ENCODE peak calls at places on chromosomes 11 and 22, in nine cellular contexts. One of them, this sample, is unnamed.

GRCh38 chr22:22681221-22681739 is 36.9 kb downstream of the GGTLC2 start:
- DNase-seq in KG1: no peak
- DNase-seq in activated naive CD8-positive, alpha-beta T cell treated with anti-CD3 and anti-CD28 coated beads for 36 hours: no peak
- DNase-seq in psoas muscle: no peak
- DNase-seq in G401: no peak
- DNase-seq in ELF-1: peak
- DNase-seq in T-cell: no peak
- DNase-seq in NT2/D1: no peak
- DNase-seq in midbrain: no peak
- DNase-seq in this sample: no peak

GRCh38 chr11:68014157-68014965 is 4.2 kb downstream of the ALDH3B1 start:
- DNase-seq in KG1: no peak
- DNase-seq in activated naive CD8-positive, alpha-beta T cell treated with anti-CD3 and anti-CD28 coated beads for 36 hours: no peak
- DNase-seq in psoas muscle: peak
- DNase-seq in G401: no peak
- DNase-seq in ELF-1: no peak
- DNase-seq in T-cell: no peak
- DNase-seq in NT2/D1: no peak
- DNase-seq in midbrain: no peak
- DNase-seq in this sample: no peak

GRCh38 chr22:17247832-17248231 is 28.6 kb upstream of the ADA2 start:
- DNase-seq in KG1: no peak
- DNase-seq in activated naive CD8-positive, alpha-beta T cell treated with anti-CD3 and anti-CD28 coated beads for 36 hours: no peak
- DNase-seq in psoas muscle: no peak
- DNase-seq in G401: no peak
- DNase-seq in ELF-1: no peak
- DNase-seq in T-cell: no peak
- DNase-seq in NT2/D1: no peak
- DNase-seq in midbrain: no peak
- DNase-seq in this sample: no peak

GRCh38 chr22:37328017-37328416 is 45.7 kb downstream of the CYTH4 start:
- DNase-seq in KG1: no peak
- DNase-seq in activated naive CD8-positive, alpha-beta T cell treated with anti-CD3 and anti-CD28 coated beads for 36 hours: no peak
- DNase-seq in psoas muscle: no peak
- DNase-seq in G401: no peak
- DNase-seq in ELF-1: no peak
- DNase-seq in T-cell: no peak
- DNase-seq in NT2/D1: no peak
- DNase-seq in midbrain: no peak
- DNase-seq in this sample: no peak

GRCh38 chr11:94924074-94925031 is 49.0 kb downstream of the CWC15 start:
- DNase-seq in KG1: no peak
- DNase-seq in activated naive CD8-positive, alpha-beta T cell treated with anti-CD3 and anti-CD28 coated beads for 36 hours: no peak
- DNase-seq in psoas muscle: no peak
- DNase-seq in G401: peak
- DNase-seq in ELF-1: no peak
- DNase-seq in T-cell: peak
- DNase-seq in NT2/D1: no peak
- DNase-seq in midbrain: no peak
- DNase-seq in this sample: peak

GRCh38 chr22:44729391-44730012 is 22.9 kb upstream of the ARHGAP8 start:
- DNase-seq in KG1: no peak
- DNase-seq in activated naive CD8-positive, alpha-beta T cell treated with anti-CD3 and anti-CD28 coated beads for 36 hours: peak
- DNase-seq in psoas muscle: peak
- DNase-seq in G401: no peak
- DNase-seq in ELF-1: no peak
- DNase-seq in T-cell: no peak
- DNase-seq in NT2/D1: no peak
- DNase-seq in midbrain: peak
- DNase-seq in this sample: no peak

GRCh38 chr22:20316844-20317401 is 2.9 kb downstream of the DGCR6L start:
- DNase-seq in KG1: no peak
- DNase-seq in activated naive CD8-positive, alpha-beta T cell treated with anti-CD3 and anti-CD28 coated beads for 36 hours: no peak
- DNase-seq in psoas muscle: no peak
- DNase-seq in G401: no peak
- DNase-seq in ELF-1: peak
- DNase-seq in T-cell: no peak
- DNase-seq in NT2/D1: no peak
- DNase-seq in midbrain: no peak
- DNase-seq in this sample: no peak

GRCh38 chr11:58289266-58289665 is 21.2 kb upstream of the OR10W1 start:
- DNase-seq in KG1: no peak
- DNase-seq in activated naive CD8-positive, alpha-beta T cell treated with anti-CD3 and anti-CD28 coated beads for 36 hours: no peak
- DNase-seq in psoas muscle: no peak
- DNase-seq in G401: no peak
- DNase-seq in ELF-1: no peak
- DNase-seq in T-cell: no peak
- DNase-seq in NT2/D1: no peak
- DNase-seq in midbrain: no peak
- DNase-seq in this sample: no peak

GRCh38 chr11:66459138-66459778 is 7.4 kb upstream of the PELI3 start:
- DNase-seq in KG1: no peak
- DNase-seq in activated naive CD8-positive, alpha-beta T cell treated with anti-CD3 and anti-CD28 coated beads for 36 hours: peak
- DNase-seq in psoas muscle: no peak
- DNase-seq in G401: no peak
- DNase-seq in ELF-1: no peak
- DNase-seq in T-cell: no peak
- DNase-seq in NT2/D1: no peak
- DNase-seq in midbrain: no peak
- DNase-seq in this sample: no peak

GRCh38 chr11:38667359-38667758 is 2069.3 kb upstream of the RAG2 start:
- DNase-seq in KG1: no peak
- DNase-seq in activated naive CD8-positive, alpha-beta T cell treated with anti-CD3 and anti-CD28 coated beads for 36 hours: no peak
- DNase-seq in psoas muscle: no peak
- DNase-seq in G401: no peak
- DNase-seq in ELF-1: no peak
- DNase-seq in T-cell: no peak
- DNase-seq in NT2/D1: no peak
- DNase-seq in midbrain: no peak
- DNase-seq in this sample: no peak

GRCh38 chr22:37610480-37611148 is 2.0 kb downstream of the GGA1 start:
- DNase-seq in KG1: no peak
- DNase-seq in activated naive CD8-positive, alpha-beta T cell treated with anti-CD3 and anti-CD28 coated beads for 36 hours: no peak
- DNase-seq in psoas muscle: no peak
- DNase-seq in G401: no peak
- DNase-seq in ELF-1: no peak
- DNase-seq in T-cell: no peak
- DNase-seq in NT2/D1: no peak
- DNase-seq in midbrain: peak
- DNase-seq in this sample: no peak

GRCh38 chr11:61533401-61533800 is 24.9 kb downstream of the LRRC10B start:
- DNase-seq in KG1: no peak
- DNase-seq in activated naive CD8-positive, alpha-beta T cell treated with anti-CD3 and anti-CD28 coated beads for 36 hours: no peak
- DNase-seq in psoas muscle: no peak
- DNase-seq in G401: no peak
- DNase-seq in ELF-1: no peak
- DNase-seq in T-cell: no peak
- DNase-seq in NT2/D1: no peak
- DNase-seq in midbrain: no peak
- DNase-seq in this sample: no peak

GRCh38 chr11:83235825-83236224 is 42.3 kb downstream of the ANKRD42 start:
- DNase-seq in KG1: no peak
- DNase-seq in activated naive CD8-positive, alpha-beta T cell treated with anti-CD3 and anti-CD28 coated beads for 36 hours: no peak
- DNase-seq in psoas muscle: no peak
- DNase-seq in G401: no peak
- DNase-seq in ELF-1: no peak
- DNase-seq in T-cell: no peak
- DNase-seq in NT2/D1: no peak
- DNase-seq in midbrain: no peak
- DNase-seq in this sample: no peak

GRCh38 chr11:6298605-6299004 is 21.7 kb downstream of the CAVIN3 start:
- DNase-seq in KG1: no peak
- DNase-seq in activated naive CD8-positive, alpha-beta T cell treated with anti-CD3 and anti-CD28 coated beads for 36 hours: peak
- DNase-seq in psoas muscle: peak
- DNase-seq in G401: peak
- DNase-seq in ELF-1: peak
- DNase-seq in T-cell: no peak
- DNase-seq in NT2/D1: no peak
- DNase-seq in midbrain: no peak
- DNase-seq in this sample: no peak

This sample was measured in CD4-positive, alpha-beta memory T cell.